ENCODE peak calls at places on chromosomes 7 and 10, in four cellular contexts. One of them, this sample, is unnamed.

GRCh38 chr7:67896721-67897120 is 900.1 kb downstream of the TYW1 start:
- DNase-seq in K562: no peak
- DNase-seq in A549: no peak
- DNase-seq in H1: no peak
- DNase-seq in this sample: no peak

GRCh38 chr7:17830206-17830605 is 110.1 kb downstream of the SNX13 start:
- DNase-seq in K562: no peak
- DNase-seq in A549: no peak
- DNase-seq in H1: no peak
- DNase-seq in this sample: no peak

GRCh38 chr7:119783799-119784198 is 489.2 kb upstream of the KCND2 start:
- DNase-seq in K562: no peak
- DNase-seq in A549: no peak
- DNase-seq in H1: no peak
- DNase-seq in this sample: no peak

GRCh38 chr7:68800316-68800715 is 798.0 kb upstream of the AUTS2 start:
- DNase-seq in K562: no peak
- DNase-seq in A549: no peak
- DNase-seq in H1: no peak
- DNase-seq in this sample: no peak

GRCh38 chr7:4753610-4754432 is 21.6 kb upstream of the AP5Z1 start:
- DNase-seq in K562: peak; percentile 81
- DNase-seq in A549: peak; percentile 90
- DNase-seq in H1: peak; percentile 95
- DNase-seq in this sample: peak; percentile 58

GRCh38 chr10:80289451-80290287 is at the start of gene MAT1A:
- DNase-seq in K562: no peak
- DNase-seq in A549: no peak
- DNase-seq in H1: no peak
- DNase-seq in this sample: peak; percentile 84

GRCh38 chr7:32204361-32205018 is 134.3 kb upstream of the PDE1C start:
- DNase-seq in K562: no peak
- DNase-seq in A549: peak; percentile 79
- DNase-seq in H1: peak; percentile 56
- DNase-seq in this sample: peak; percentile 65

GRCh38 chr10:112953760-112954159 is 3.7 kb downstream of the TCF7L2 start:
- DNase-seq in K562: no peak
- DNase-seq in A549: no peak
- DNase-seq in H1: no peak
- DNase-seq in this sample: no peak

GRCh38 chr10:43658227-43658626 is 9.5 kb upstream of the ZNF32 start:
- DNase-seq in K562: no peak
- DNase-seq in A549: no peak
- DNase-seq in H1: no peak
- DNase-seq in this sample: no peak

GRCh38 chr10:788796-789748 is 99.6 kb upstream of the DIP2C start:
- DNase-seq in K562: peak; percentile 86
- DNase-seq in A549: peak; percentile 95
- DNase-seq in H1: peak; percentile 89
- DNase-seq in this sample: peak; percentile 82

GRCh38 chr7:88787777-88788176 is 7.8 kb downstream of the TEX47 start:
- DNase-seq in K562: no peak
- DNase-seq in A549: no peak
- DNase-seq in H1: no peak
- DNase-seq in this sample: no peak

GRCh38 chr7:137772221-137772620 is 74.6 kb downstream of the DGKI start:
- DNase-seq in K562: no peak
- DNase-seq in A549: no peak
- DNase-seq in H1: no peak
- DNase-seq in this sample: no peak

GRCh38 chr7:106110238-106110560 is 1.9 kb downstream of the SYPL1 start:
- DNase-seq in K562: no peak
- DNase-seq in A549: no peak
- DNase-seq in H1: no peak
- DNase-seq in this sample: no peak

GRCh38 chr7:35805876-35806275 is 5.0 kb downstream of the SEPTIN7 start:
- DNase-seq in K562: no peak
- DNase-seq in A549: no peak
- DNase-seq in H1: no peak
- DNase-seq in this sample: no peak

GRCh38 chr10:122541541-122542002 is 19.0 kb upstream of the DMBT1 start:
- DNase-seq in K562: no peak
- DNase-seq in A549: no peak
- DNase-seq in H1: no peak
- DNase-seq in this sample: peak; percentile 12

GRCh38 chr7:73822319-73823173 is 8.2 kb upstream of the CLDN4 start:
- DNase-seq in K562: peak; percentile 99
- DNase-seq in A549: peak; percentile 98
- DNase-seq in H1: no peak
- DNase-seq in this sample: peak; percentile 50

GRCh38 chr10:66322261-66322660 is 603.6 kb upstream of the LRRTM3 start:
- DNase-seq in K562: no peak
- DNase-seq in A549: no peak
- DNase-seq in H1: no peak
- DNase-seq in this sample: no peak

GRCh38 chr7:37201003-37201875 is 247.4 kb downstream of the ELMO1 start:
- DNase-seq in K562: peak; percentile 69
- DNase-seq in A549: peak; percentile 84
- DNase-seq in H1: peak; percentile 88
- DNase-seq in this sample: peak; percentile 64

GRCh38 chr10:21727452-21728168 is 193.6 kb downstream of the MLLT10 start:
- DNase-seq in K562: no peak
- DNase-seq in A549: no peak
- DNase-seq in H1: no peak
- DNase-seq in this sample: peak; percentile 32

GRCh38 chr10:13074562-13075451 is 25.2 kb upstream of the OPTN start:
- DNase-seq in K562: peak; percentile 71
- DNase-seq in A549: peak; percentile 81
- DNase-seq in H1: peak; percentile 83
- DNase-seq in this sample: peak; percentile 30

DNA sequence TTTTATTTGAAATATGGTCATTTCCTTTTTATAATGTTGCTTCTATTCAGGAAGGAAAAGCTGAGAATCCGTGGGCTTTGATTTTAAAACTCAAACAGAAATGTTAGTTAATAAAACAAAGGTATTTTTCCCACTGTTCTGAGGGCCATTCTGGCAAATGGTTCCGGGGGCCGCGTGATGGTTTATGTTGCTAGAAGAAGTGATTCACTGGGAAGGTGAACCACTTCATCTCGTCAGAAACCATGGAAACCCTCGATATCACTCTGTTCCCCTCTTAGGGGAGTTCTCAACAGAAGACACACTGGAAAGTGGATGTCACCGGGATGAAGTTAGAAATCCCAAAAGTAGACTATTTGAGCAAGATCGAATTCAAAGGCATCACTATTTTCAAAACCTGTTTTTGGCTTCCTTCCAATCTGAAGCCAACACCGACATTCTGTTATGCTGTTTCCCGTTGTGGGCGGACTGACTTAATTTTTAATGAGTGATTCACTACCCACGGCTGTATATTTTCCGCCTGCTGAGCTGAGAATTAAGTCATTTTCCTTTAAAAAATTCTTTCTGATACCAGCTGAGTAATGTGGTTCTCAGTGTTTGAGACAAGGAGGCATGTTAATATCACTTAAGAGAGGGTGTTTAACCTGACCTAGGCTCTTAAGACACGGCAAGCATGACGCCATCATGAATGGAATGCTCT is 84.1 kb downstream of the PTPRE start:
- DNase-seq in K562: no peak
- DNase-seq in A549: peak; percentile 35
- DNase-seq in H1: no peak
- DNase-seq in this sample: no peak
- TF ChIP-seq RNF2 in K562: no peak
- TF ChIP-seq RNF2 in A549: no peak
- TF ChIP-seq RNF2 in H1: no peak
- TF ChIP-seq RNF2 in this sample: no peak

GRCh38 chr10:29140991-29141390 is 147.9 kb upstream of the LYZL1 start:
- DNase-seq in K562: no peak
- DNase-seq in A549: peak; percentile 39
- DNase-seq in H1: no peak
- DNase-seq in this sample: no peak
- TF ChIP-seq RNF2 in K562: no peak
- TF ChIP-seq RNF2 in A549: no peak
- TF ChIP-seq RNF2 in H1: no peak
- TF ChIP-seq RNF2 in this sample: no peak

GRCh38 chr10:71125749-71126107 is 86.6 kb upstream of the UNC5B start:
- DNase-seq in K562: peak; percentile 2
- DNase-seq in A549: no peak
- DNase-seq in H1: peak; percentile 17
- DNase-seq in this sample: no peak

GRCh38 chr10:71127019-71127534 is 85.3 kb upstream of the UNC5B start:
- DNase-seq in K562: peak; percentile 3
- DNase-seq in A549: no peak
- DNase-seq in H1: peak; percentile 40
- DNase-seq in this sample: no peak

GRCh38 chr10:71126432-71126831 is 85.9 kb upstream of the UNC5B start:
- DNase-seq in K562: peak; percentile 4
- DNase-seq in A549: no peak
- DNase-seq in H1: peak; percentile 37
- DNase-seq in this sample: no peak

GRCh38 chr10:71128311-71129010 is 83.9 kb upstream of the UNC5B start:
- DNase-seq in K562: no peak
- DNase-seq in A549: no peak
- DNase-seq in H1: no peak
- DNase-seq in this sample: no peak

GRCh38 chr10:71127773-71128172 is 84.6 kb upstream of the UNC5B start:
- DNase-seq in K562: peak; percentile 5
- DNase-seq in A549: no peak
- DNase-seq in H1: no peak
- DNase-seq in this sample: no peak
- TF ChIP-seq RNF2 in K562: no peak
- TF ChIP-seq RNF2 in A549: no peak
- TF ChIP-seq RNF2 in H1: no peak
- TF ChIP-seq RNF2 in this sample: no peak

DNA sequence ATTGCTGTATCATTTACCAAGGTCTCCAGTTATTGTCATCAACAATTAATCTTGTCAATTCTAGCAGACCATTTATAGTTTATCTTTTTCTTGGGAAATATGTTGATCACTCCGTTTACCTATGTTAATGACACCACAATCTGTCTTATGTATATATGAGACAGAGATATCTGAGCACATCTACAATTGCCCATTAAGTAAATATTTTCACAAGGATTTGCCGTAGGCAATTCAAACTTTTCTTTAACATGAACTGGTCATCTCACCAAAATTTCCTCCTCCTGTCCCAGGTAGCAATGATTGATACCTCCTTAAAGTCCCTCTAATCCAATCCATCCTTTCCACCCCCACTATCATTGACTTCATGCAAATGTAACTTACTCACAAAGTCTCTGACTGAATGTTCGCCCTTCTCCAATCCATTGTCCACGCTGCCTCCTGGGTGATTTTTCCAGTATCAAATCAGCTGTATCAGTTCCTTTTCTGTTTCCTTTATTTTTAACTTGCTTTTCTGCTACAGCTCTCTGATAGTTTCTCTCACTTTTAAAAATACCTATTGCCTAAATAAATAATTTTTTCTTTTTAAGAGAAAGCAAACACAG is 138.3 kb downstream of the GNAT3 start:
- DNase-seq in K562: no peak
- DNase-seq in A549: no peak
- DNase-seq in H1: no peak
- DNase-seq in this sample: no peak
- TF ChIP-seq RNF2 in K562: no peak
- TF ChIP-seq RNF2 in A549: no peak
- TF ChIP-seq RNF2 in H1: no peak
- TF ChIP-seq RNF2 in this sample: no peak

GRCh38 chr10:132492323-132493035 is 45.1 kb upstream of the INPP5A start:
- DNase-seq in K562: no peak
- DNase-seq in A549: no peak
- DNase-seq in H1: no peak
- DNase-seq in this sample: no peak
- TF ChIP-seq RNF2 in K562: no peak
- TF ChIP-seq RNF2 in A549: no peak
- TF ChIP-seq RNF2 in H1: no peak
- TF ChIP-seq RNF2 in this sample: no peak

GRCh38 chr10:31618541-31619291 is 299.7 kb downstream of the ZEB1 start:
- DNase-seq in K562: no peak
- DNase-seq in A549: no peak
- DNase-seq in H1: no peak
- DNase-seq in this sample: no peak
- TF ChIP-seq RNF2 in K562: no peak
- TF ChIP-seq RNF2 in A549: no peak
- TF ChIP-seq RNF2 in H1: no peak
- TF ChIP-seq RNF2 in this sample: no peak

DNA sequence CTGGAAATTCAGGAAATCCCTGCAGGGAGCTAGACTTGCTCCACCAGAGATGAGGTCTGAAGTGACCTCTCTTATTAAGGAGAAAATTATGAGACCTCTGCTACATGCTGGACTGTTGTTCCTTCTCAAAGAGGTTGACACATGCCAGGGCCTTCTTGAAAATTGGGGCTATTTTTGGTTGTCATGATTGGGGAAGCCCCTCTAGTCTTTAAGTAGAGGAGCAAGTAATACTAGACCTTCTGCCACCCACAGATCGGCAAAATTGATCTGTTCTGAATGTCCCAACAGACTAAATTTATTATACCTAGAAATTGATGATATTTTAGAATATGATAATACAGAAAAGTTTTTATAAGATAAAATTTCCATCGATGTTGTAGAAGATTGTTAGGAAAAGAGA is 160.8 kb upstream of the GRB10 start:
- DNase-seq in K562: no peak
- DNase-seq in A549: no peak
- DNase-seq in H1: no peak
- DNase-seq in this sample: no peak
- TF ChIP-seq RNF2 in K562: no peak
- TF ChIP-seq RNF2 in A549: no peak
- TF ChIP-seq RNF2 in H1: no peak
- TF ChIP-seq RNF2 in this sample: no peak

This sample was measured in HepG2.